ENCODE peak calls at places on chromosomes 5 and 9, in four cellular contexts. N is pancreas, W is psoas muscle, J is tibial nerve. V is an unnamed sample.
A peak's percentile ranks its signal among the peaks of the same experiment; 100 is the strongest.

GRCh38 chr5:83925321-83925877 is 204.7 kb upstream of the HAPLN1 start:
- DNase-seq in N (no peak), W (no peak), J (no peak), V (no peak)

GRCh38 chr5:146018461-146019375 is 82.3 kb downstream of the SH3RF2 start:
- DNase-seq in N (no peak), W (no peak), J (no peak), V (no peak)

GRCh38 chr5:125992050-125992449 is 431.2 kb upstream of the GRAMD2B start:
- DNase-seq in N (no peak), W (no peak), J (no peak), V (no peak)

GRCh38 chr5:131221888-131222287 is 42.0 kb upstream of the CDC42SE2 start:
- DNase-seq in N (no peak), W (no peak), J (no peak), V (no peak)

GRCh38 chr9:137973829-137974416 is 96.3 kb downstream of the CACNA1B start:
- DNase-seq in N (peak; percentile 32), W (no peak), J (no peak), V (no peak)

GRCh38 chr5:41856644-41857491 is 13.4 kb downstream of the OXCT1 start:
- DNase-seq in N (no peak), W (no peak), J (peak; percentile 75), V (peak; percentile 71)

GRCh38 chr9:16825971-16826370 is 44.5 kb downstream of the BNC2 start:
- DNase-seq in N (no peak), W (no peak), J (no peak), V (no peak)

GRCh38 chr9:132780230-132781007 is 97.7 kb downstream of the AK8 start:
- DNase-seq in N (no peak), W (no peak), J (no peak), V (no peak)

GRCh38 chr5:175436403-175436802 is 7.6 kb downstream of the DRD1 start:
- DNase-seq in N (no peak), W (no peak), J (no peak), V (no peak)

GRCh38 chr5:79236970-79237734 is 1.2 kb downstream of the JMY start:
- DNase-seq in N (peak; percentile 80), W (peak; percentile 35), J (peak; percentile 18), V (peak; percentile 29)

GRCh38 chr9:18989865-18990264 is 43.1 kb downstream of the SAXO1 start:
- DNase-seq in N (no peak), W (no peak), J (no peak), V (no peak)

GRCh38 chr5:29005386-29005785 is 1967.0 kb upstream of the CDH9 start:
- DNase-seq in N (no peak), W (no peak), J (no peak), V (no peak)

GRCh38 chr9:133727876-133728441 is 10.2 kb downstream of the SARDH start:
- DNase-seq in N (no peak), W (no peak), J (no peak), V (no peak)

GRCh38 chr5:137201876-137202275 is 297.2 kb downstream of the SPOCK1 start:
- DNase-seq in N (no peak), W (peak; percentile 36), J (peak; percentile 57), V (no peak)

GRCh38 chr9:137046094-137046787 is at the start of gene NPDC1:
- DNase-seq in N (peak; percentile 93), W (peak; percentile 76), J (peak; percentile 78), V (peak; percentile 83)

GRCh38 chr5:147417133-147417813 is 92.6 kb downstream of the DPYSL3 start:
- DNase-seq in N (no peak), W (peak; percentile 32), J (peak; percentile 47), V (peak; percentile 26)

GRCh38 chr5:62982348-62982747 is 403.7 kb downstream of the LRRC70 start:
- DNase-seq in N (no peak), W (no peak), J (peak; percentile 43), V (no peak)

GRCh38 chr5:30846171-30846570 is 347.3 kb upstream of the CDH6 start:
- DNase-seq in N (no peak), W (no peak), J (no peak), V (no peak)

GRCh38 chr5:150321784-150322183 is 19.1 kb upstream of the ARSI start:
- DNase-seq in N (no peak), W (no peak), J (no peak), V (no peak)

DNA sequence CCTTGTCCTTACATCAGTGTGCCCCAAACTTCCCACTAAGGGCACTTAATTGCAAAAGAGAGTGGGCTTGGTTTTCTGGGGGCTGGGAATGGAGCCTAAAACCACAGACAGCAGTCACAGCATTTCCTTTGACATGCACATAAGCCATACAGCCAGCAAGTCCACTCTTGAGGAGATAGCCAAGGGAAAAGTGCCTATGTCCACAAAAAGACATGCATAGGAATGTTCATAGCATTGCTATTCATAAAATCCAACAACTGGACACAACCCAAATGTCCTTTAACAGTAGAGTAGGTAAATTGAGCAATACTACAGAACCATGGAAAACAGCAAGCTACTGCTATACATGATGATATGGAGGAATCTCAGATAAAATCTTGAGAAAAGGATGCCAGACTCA is 11.7 kb upstream of the FAT2 start:
- DNase-seq in N (no peak), W (no peak), J (no peak), V (no peak)
- H3K27me3 ChIP-seq in N (no peaks in the 10 kb centered on the region), W (no peaks in the 10 kb centered on the region), J (no peaks in the 10 kb centered on the region), V (peaks cover 16% of the 10 kb centered on the region)

DNA sequence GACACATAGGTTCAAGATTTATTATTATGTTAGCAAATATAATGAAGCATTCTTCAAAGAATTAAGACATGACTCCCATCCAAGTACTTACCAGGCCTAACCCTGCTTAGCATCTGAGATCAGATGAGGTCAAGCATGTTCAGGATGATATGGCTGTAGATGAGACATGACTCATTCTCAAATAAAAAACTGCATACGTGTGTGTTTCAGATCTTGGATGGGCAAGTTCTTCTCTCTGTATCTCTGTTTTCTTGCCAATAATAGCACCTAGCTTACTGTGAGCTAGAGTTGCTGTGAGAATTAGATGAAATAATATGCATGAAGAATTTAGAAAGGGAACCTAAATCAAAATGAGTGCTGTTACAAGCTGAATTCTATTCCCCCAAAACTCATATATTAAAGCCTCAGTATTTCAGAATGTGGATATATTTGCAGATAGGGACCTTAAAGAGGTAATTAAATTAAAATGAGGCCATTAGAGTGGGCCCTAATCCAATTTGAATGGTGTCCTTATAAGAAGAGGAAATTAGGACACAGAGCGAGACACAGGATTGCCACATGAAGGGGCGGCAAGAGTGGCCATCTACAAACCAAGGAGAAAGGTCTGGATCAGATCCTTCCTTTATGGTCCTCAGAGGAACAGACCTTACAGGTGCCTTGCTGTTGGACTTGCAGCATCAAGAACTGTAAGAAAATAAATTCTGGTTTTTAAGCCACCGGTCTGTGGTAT is 146.2 kb downstream of the MARCHF11 start:
- DNase-seq in N (no peak), W (no peak), J (no peak), V (no peak)
- TF ChIP-seq CTCF in N (no peak), W (no peak), J (no peak), V (no peak)

GRCh38 chr9:124794902-124795491 is 18.1 kb downstream of the OLFML2A start:
- DNase-seq in N (no peak), W (no peak), J (no peak), V (no peak)
- H3K4me1 ChIP-seq in N (peaks cover 19% of the 10 kb centered on the region), W (peaks cover 39% of the 10 kb centered on the region), J (peaks cover 31% of the 10 kb centered on the region), V (peaks cover 44% of the 10 kb centered on the region)

DNA sequence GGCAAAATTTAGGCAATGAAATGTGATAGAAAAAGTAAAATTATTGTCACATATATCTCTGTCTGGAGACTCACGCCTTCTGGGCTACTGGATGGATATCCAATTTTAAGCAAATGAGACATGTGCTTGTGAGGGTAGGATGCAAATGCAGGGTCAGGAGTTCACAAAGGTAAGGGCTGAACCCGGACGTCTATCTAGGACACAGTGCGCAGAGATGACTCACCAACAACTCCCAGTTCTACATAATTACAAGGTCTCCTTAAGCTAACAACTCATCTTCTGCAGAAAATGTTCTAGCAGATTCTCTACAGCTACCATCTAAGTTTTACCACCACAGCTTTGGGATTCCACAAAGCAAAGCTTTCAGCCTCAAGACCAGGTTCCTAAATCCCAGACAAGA is 160.5 kb downstream of the ENTREP1 start:
- DNase-seq in N (no peak), W (no peak), J (no peak), V (no peak)
- H3K27me3 ChIP-seq in N (no peaks in the 10 kb centered on the region), W (no peaks in the 10 kb centered on the region), J (no peaks in the 10 kb centered on the region), V (no peaks in the 10 kb centered on the region)

GRCh38 chr9:124012368-124013262 is 1.0 kb downstream of the LHX2 start:
- DNase-seq in N (no peak), W (no peak), J (no peak), V (no peak)

GRCh38 chr9:124010665-124011321 is 775 bp upstream of the LHX2 start:
- DNase-seq in N (peak; percentile 57), W (no peak), J (no peak), V (no peak)

GRCh38 chr9:124010303-124010664 is 1.3 kb upstream of the LHX2 start:
- DNase-seq in N (peak; percentile 25), W (no peak), J (no peak), V (no peak)

GRCh38 chr9:124009835-124010226 is 1.7 kb upstream of the LHX2 start:
- DNase-seq in N (peak; percentile 2), W (no peak), J (no peak), V (no peak)

GRCh38 chr9:124011460-124012301 is at the start of gene LHX2:
- DNase-seq in N (no peak), W (peak; percentile 51), J (no peak), V (peak; percentile 47)
- TF ChIP-seq CTCF in N (no peak), W (no peak), J (no peak), V (no peak)